ENCODE peak calls at places on chromosomes 4 and X, in six cellular contexts. U is naive thymus-derived CD4-positive, alpha-beta T cell; T is GM12878; E is fibroblast of lung; G is CD8-positive, alpha-beta memory T cell; B is neuronal stem cell. O is an unnamed sample. For H3K4me1, the result is how much of the 10 kb centered on the place peaks cover.

GRCh38 chrX:107823456-107823855 is 2.2 kb upstream of the MID2 start:
- DNase-seq in T (no peak), E (peak), B (no peak), G (no peak), U (no peak), O (no peak)

GRCh38 chr4:7128651-7129050 is 60.8 kb upstream of the GRPEL1 start:
- DNase-seq in B (no peak), U (no peak), T (no peak), G (no peak), E (no peak), O (no peak)

GRCh38 chr4:47876784-47877183 is 37.6 kb downstream of the NFXL1 start:
- DNase-seq in U (no peak), G (no peak), B (no peak), T (no peak), E (no peak), O (no peak)

GRCh38 chr4:64146030-64146429 is 263.2 kb downstream of the TECRL start:
- DNase-seq in U (no peak), T (no peak), B (no peak), E (no peak), G (no peak), O (no peak)

GRCh38 chr4:16418814-16419213 is 192.5 kb upstream of the TAPT1 start:
- DNase-seq in U (no peak), E (peak), G (no peak), B (no peak), T (no peak), O (no peak)

GRCh38 chrX:30865020-30865419 is 24.0 kb downstream of the TAB3 start:
- DNase-seq in B (no peak), G (no peak), U (no peak), E (no peak), T (no peak), O (no peak)

GRCh38 chr4:46676364-46676763 is 232.7 kb downstream of the COX7B2 start:
- DNase-seq in E (no peak), G (no peak), T (no peak), B (no peak), U (no peak), O (no peak)

GRCh38 chr4:47032405-47033106 is 1.2 kb downstream of the GABRB1 start:
- DNase-seq in B (peak), E (peak), T (no peak), U (no peak), G (no peak), O (no peak)

GRCh38 chrX:29661290-29661689 is 554.1 kb upstream of the MAGEB2 start:
- DNase-seq in U (no peak), G (no peak), B (no peak), E (peak), T (no peak), O (no peak)

GRCh38 chr4:13966241-13967195 is 339.0 kb upstream of the BOD1L1 start:
- DNase-seq in B (no peak), G (no peak), U (no peak), T (no peak), E (peak), O (no peak)

GRCh38 chr4:2925931-2926860 is 37.0 kb downstream of the NOP14 start:
- DNase-seq in U (no peak), T (no peak), G (no peak), E (no peak), B (no peak), O (no peak)
- H3K4me1 ChIP-seq in U (under half), T (under half), G (under half), E (under half), B (under half), O (under half)

GRCh38 chr4:76987153-76987562 is 37.6 kb downstream of the SEPTIN11 start:
- DNase-seq in U (no peak), G (no peak), E (peak), T (no peak), B (no peak), O (no peak)
- H3K4me1 ChIP-seq in U (half or more), G (half or more), E (half or more), T (under half), B (under half), O (half or more)

DNA sequence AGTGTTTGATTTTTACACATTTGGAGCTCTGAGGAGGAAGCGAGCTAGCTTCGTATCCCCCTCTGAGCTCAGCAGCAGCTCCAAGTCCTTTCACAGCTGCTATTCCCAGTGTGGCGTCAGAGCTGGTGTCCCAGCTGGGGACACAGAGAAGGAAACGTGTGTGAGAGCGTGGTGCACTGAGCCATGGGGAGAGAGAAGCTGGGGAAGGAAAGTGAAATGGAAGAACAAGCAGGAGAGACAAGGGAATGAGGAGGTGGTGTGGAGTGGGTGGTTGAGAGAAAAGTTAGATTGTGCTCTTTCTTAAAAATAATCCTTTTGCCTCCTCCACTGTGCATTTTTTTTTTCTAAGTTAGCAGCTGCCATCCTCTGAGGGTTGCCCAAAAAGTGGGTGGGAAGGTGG is 79.5 kb upstream of the SLC4A4 start:
- DNase-seq in E (no peak), B (no peak), U (no peak), G (no peak), T (no peak), O (no peak)
- H3K4me1 ChIP-seq in E (under half), B (under half), U (under half), G (under half), T (under half), O (under half)

GRCh38 chr4:41181037-41181436 is 33.3 kb downstream of the APBB2 start:
- DNase-seq in U (no peak), B (no peak), T (no peak), E (no peak), G (no peak), O (no peak)

GRCh38 chr4:41176357-41176756 is 38.0 kb downstream of the APBB2 start:
- DNase-seq in G (no peak), B (no peak), U (no peak), T (no peak), E (peak), O (no peak)

GRCh38 chr4:41177016-41177415 is 37.3 kb downstream of the APBB2 start:
- DNase-seq in E (peak), G (no peak), U (no peak), B (no peak), T (no peak), O (no peak)

GRCh38 chr4:41178372-41179085 is 35.8 kb downstream of the APBB2 start:
- DNase-seq in G (no peak), T (no peak), B (no peak), E (peak), U (no peak), O (no peak)

GRCh38 chr4:41179086-41179374 is 35.3 kb downstream of the APBB2 start:
- DNase-seq in G (no peak), T (no peak), B (no peak), U (no peak), E (no peak), O (no peak)
- H3K4me1 ChIP-seq in G (under half), T (under half), B (under half), U (under half), E (under half), O (under half)

GRCh38 chrX:110002300-110003166 is at the start of gene TMEM164:
- DNase-seq in G (peak), E (peak), T (peak), B (peak), U (peak), O (peak)
- H3K4me1 ChIP-seq in G (under half), E (under half), T (under half), B (under half), U (under half), O (under half)

DNA sequence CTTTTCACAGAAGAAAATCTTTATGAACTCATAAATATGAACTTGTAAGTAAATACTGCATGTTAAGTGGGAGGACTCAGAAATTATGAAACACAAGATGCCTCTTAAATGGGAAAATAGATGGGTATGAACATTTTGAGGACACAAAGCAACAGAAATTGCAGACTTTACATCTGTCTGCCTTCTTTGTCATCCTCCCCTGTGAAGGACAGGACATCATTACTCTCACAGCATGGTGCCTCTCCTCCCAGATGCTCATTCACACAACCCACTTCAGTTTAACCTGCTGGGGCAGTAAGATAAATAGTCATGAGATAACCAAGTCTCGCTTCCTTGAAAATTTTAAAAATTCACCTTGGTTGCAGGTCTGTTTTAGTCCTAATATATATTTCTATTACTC is 144.5 kb downstream of the APBB2 start:
- DNase-seq in B (no peak), E (no peak), U (no peak), G (no peak), T (no peak), O (no peak)
- H3K4me1 ChIP-seq in B (under half), E (under half), U (under half), G (under half), T (under half), O (under half)

O was measured in CD8-positive, alpha-beta T cell.